ENCODE peak calls at places on chromosomes 11 and 22, in five cellular contexts. Y is heart left ventricle, F is ovary, U is esophagus muscularis mucosa, O is Peyer's patch. M is an unnamed sample. For H3K4me1 and H3K27me3, the result is how much of the 10 kb centered on the place peaks cover.

GRCh38 chr11:91792779-91793262 is 431.8 kb upstream of the FAT3 start:
- DNase-seq in U (no peak), F (no peak), Y (no peak), O (no peak), M (no peak)

GRCh38 chr22:44505796-44506354 is 7.8 kb upstream of the RTL6 start:
- DNase-seq in U (peak), O (no peak), F (no peak), Y (no peak), M (no peak)

GRCh38 chr11:86784247-86784681 is 16.1 kb upstream of the PRSS23 start:
- DNase-seq in Y (no peak), F (no peak), O (no peak), U (no peak), M (no peak)

GRCh38 chr11:86274999-86275398 is 27.0 kb upstream of the HIKESHI start:
- DNase-seq in U (no peak), Y (no peak), F (no peak), O (no peak), M (no peak)

GRCh38 chr11:61571337-61571736 is 9.5 kb downstream of the SYT7 start:
- DNase-seq in U (no peak), O (no peak), F (no peak), Y (no peak), M (no peak)

GRCh38 chr11:14413307-14414072 is 54.5 kb upstream of the RRAS2 start:
- DNase-seq in Y (peak), F (peak), O (no peak), U (no peak), M (no peak)

GRCh38 chr22:35631597-35631996 is 14.5 kb upstream of the MB start:
- DNase-seq in O (peak), Y (no peak), F (peak), U (no peak), M (no peak)

GRCh38 chr11:111967651-111968050 is 30.5 kb downstream of the DIXDC1 start:
- DNase-seq in O (no peak), F (no peak), Y (peak), U (no peak), M (no peak)

GRCh38 chr11:65362320-65362931 is 7.9 kb downstream of the TIGD3 start:
- DNase-seq in Y (no peak), F (no peak), O (peak), U (no peak), M (no peak)

GRCh38 chr22:21621891-21622623 is 7.8 kb downstream of the YDJC start:
- DNase-seq in F (no peak), Y (peak), O (no peak), U (no peak), M (peak)

GRCh38 chr22:44380716-44381500 is 68.2 kb upstream of the SHISAL1 start:
- DNase-seq in F (no peak), Y (no peak), U (no peak), O (no peak), M (no peak)

GRCh38 chr11:128341280-128341679 is 246.1 kb downstream of the ETS1 start:
- DNase-seq in O (peak), U (no peak), F (no peak), Y (no peak), M (no peak)

GRCh38 chr22:32050678-32051515 is 7.8 kb downstream of the SLC5A1 start:
- DNase-seq in O (no peak), U (no peak), Y (no peak), F (no peak), M (no peak)

GRCh38 chr22:46117206-46118199 is 32.8 kb upstream of the PPARA start:
- DNase-seq in O (no peak), U (no peak), F (peak), Y (no peak), M (no peak)

GRCh38 chr22:24554316-24555159 is at the start of gene GUCD1:
- DNase-seq in O (peak), U (no peak), Y (peak), F (no peak), M (no peak)

GRCh38 chr11:36345084-36345511 is 49.0 kb downstream of the PRR5L start:
- DNase-seq in U (peak), Y (no peak), F (no peak), O (no peak), M (no peak)

DNA sequence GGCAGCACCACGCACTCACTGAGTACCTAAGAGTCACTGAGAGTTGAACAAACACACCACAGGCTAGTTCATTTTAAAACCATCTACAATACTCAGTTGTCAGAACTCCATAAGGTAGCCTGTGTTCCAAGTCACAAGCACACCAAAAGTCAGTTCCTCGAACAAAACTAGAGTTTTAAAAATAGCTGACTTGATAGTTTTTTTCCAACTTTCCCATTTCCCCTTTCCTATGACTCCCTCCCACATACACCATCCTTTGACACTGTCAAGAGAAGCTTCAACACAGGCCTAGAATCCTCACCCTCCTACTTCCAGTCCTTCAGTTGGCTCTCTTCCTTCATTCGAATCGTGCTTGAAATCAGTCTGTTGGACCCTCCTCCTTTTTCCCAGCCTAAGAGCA is 105.7 kb upstream of the AKIP1 start:
- DNase-seq in U (no peak), Y (no peak), O (no peak), F (no peak), M (no peak)
- H3K4me1 ChIP-seq in U (half or more), Y (under half), O (under half), F (under half), M (under half)

DNA sequence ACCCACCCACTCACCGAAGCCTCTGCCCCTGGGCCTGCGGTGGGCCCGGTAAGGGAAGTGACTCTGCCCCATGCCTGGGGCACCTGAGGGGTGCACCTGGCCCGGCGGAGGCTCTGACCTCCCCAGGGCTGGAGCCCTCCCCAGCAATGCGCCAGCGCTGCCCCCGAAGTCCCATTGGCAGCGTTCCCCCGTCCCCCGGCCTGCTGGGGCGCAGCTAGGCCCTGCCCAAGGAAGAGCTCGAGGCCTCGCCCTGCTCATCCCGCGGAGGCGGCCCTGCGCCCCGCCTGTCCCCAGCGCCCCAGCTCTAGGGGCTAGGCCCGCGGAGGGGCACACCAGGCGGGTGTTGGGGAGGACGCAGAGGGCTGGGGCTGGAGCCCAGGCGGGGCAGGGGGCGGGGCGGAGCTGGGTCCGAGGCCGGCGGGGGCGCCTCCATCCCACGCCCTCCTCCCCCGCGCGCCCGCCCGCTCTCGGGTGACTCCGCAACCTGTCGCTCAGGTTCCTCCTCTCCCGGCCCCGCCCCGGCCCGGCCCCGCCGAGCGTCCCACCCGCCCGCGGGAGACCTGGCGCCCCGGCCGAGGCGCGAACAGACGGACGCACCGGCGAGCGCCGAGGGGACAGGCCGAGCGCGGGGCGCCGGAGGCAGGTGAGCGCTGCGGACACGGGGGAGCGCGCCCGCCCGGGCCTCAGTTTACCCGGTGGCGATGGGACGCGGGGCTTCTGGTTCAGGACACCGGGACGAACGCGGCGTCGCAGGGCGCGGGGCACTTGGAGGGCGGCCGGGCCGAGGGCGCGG is at the start of gene EPS8L2:
- DNase-seq in Y (no peak), F (peak), U (no peak), O (no peak), M (no peak)
- H3K27me3 ChIP-seq in Y (under half), F (under half), U (under half), O (under half), M (under half)

DNA sequence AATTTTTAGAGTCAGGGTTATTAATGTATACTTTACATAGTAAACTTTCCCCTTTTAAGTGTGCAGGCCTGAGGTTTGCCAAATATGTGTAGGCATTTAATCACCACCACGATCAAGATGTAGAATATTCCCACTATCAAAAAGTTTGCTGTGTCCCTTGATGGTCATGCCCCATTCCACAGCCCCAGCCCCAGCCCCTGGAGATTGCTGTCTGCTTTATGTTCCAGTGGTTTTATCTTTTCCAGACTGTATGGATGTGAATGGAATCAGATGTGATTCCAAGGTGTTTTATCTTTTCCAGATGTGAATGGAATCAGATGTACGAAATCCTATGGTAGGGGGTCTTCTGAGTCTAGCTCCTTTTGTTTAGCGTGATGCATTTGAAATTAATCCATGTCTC is 93.1 kb upstream of the B3GAT1 start:
- DNase-seq in Y (no peak), O (no peak), U (no peak), F (no peak), M (no peak)
- TF ChIP-seq POLR2A in Y (no peak), O (no peak), U (no peak), F (no peak), M (no peak)

DNA sequence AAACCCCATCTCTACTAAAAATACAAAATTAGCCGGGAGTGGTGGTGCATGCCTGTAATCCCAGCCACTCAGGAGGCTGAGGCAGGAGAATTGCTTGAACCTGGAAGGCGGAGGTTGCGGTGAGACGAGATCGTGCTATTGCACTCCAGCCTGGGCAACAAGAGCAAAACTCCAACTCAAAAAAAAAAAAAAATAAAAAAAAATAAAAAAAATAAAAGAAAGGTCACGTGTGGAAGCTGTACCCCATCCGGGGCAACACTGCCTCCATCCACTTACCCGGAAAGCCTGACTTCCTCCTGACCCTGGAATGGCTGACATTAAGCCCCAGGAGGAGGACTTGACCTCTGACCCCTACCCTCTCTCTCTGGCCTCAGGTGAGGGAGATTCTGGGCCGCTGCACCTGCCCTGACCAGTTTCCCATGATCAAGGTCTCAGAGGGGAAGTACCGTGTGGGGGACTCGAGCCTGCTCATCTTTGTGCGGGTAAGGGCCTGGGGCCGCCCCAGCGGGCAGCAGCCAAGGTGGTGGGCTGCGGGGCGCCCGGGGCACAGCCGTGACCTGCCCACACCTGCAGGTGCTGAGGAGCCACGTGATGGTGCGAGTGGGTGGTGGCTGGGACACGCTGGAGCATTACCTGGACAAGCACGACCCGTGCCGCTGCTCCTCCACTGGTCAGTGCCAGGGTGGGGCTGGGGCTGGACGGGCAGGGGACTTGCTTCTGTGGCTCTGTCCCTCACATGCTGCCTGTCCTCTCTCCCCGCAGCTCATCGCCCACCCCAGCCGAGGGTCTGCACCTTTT is 3.8 kb downstream of the GAS2L1 start:
- DNase-seq in F (no peak), U (no peak), O (no peak), Y (peak), M (no peak)
- H3K4me1 ChIP-seq in F (under half), U (half or more), O (under half), Y (under half), M (half or more)

DNA sequence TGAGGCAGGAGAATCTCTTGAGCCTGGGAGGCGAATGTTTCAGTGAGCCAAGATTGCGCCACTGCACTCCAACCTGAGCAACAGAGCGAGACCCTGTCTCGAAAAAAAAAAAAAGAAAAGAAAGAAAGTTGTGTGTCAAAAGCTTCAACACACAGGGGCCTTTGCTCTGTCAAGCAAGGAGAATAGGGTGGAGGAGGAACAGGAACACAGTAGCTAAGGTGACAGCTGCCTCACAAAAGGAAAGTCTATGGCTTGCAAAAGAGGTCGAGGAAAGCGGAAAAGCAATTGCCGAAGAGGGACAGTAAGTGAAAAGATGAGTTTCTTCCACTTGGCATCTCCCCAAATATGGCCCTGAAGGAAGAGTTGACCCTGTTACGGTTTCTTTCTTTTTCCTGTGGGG is 26.5 kb upstream of the TMA7B start:
- DNase-seq in U (no peak), O (peak), F (no peak), Y (no peak), M (no peak)
- H3K27me3 ChIP-seq in U (under half), O (under half), F (under half), Y (under half), M (under half)

DNA sequence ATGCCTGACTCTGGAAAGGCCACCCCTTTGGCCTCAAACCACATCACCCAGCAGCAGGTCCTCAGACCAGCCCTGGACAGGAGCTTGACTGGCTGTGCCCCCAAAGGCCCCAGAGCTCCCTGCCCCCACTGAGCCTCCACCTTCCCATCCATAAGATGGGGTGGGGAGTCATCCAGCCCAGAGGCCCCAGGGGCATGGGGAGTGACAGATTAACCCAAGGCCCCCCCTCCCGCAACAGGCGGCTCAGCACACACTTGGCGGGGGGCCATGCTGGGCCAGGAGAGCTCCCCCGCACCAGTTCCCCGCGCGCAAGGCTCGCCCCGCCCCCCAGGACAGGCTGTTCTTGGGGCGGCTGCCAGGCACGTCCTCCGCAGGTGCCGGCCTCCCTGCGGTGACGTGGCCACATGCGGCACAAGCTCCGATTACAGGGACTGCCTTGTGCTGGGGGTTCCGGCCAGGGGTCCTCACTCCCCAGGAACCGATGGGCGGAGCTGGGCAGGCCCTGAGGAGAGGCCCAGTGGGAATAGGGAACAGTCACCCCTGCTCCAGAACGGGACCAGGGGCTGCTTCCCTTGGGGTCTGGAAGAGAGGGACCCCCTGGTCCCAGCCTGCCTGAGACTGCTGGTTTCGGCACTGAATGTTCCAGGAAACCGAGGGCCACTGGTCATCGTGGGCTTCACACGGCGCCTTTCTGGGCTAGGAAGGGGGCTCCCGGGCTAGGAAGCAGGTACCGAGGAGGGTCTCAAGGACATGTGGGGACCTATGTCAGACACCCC is 5.1 kb upstream of the CDKN1C start:
- DNase-seq in Y (no peak), O (no peak), F (peak), U (no peak), M (peak)
- TF ChIP-seq POLR2A in Y (no peak), O (no peak), F (peak), U (no peak), M (no peak)

GRCh38 chr11:43687120-43687791 is 6.7 kb downstream of the HSD17B12 start:
- DNase-seq in F (no peak), Y (peak), O (no peak), U (no peak), M (no peak)

GRCh38 chr11:43681543-43681942 is 1.0 kb downstream of the HSD17B12 start:
- DNase-seq in Y (no peak), U (no peak), O (no peak), F (no peak), M (no peak)

GRCh38 chr11:43689167-43689566 is 8.6 kb downstream of the HSD17B12 start:
- DNase-seq in O (no peak), Y (no peak), F (no peak), U (no peak), M (no peak)

GRCh38 chr11:43685483-43685882 is 4.9 kb downstream of the HSD17B12 start:
- DNase-seq in F (no peak), Y (no peak), O (no peak), U (no peak), M (no peak)

DNA sequence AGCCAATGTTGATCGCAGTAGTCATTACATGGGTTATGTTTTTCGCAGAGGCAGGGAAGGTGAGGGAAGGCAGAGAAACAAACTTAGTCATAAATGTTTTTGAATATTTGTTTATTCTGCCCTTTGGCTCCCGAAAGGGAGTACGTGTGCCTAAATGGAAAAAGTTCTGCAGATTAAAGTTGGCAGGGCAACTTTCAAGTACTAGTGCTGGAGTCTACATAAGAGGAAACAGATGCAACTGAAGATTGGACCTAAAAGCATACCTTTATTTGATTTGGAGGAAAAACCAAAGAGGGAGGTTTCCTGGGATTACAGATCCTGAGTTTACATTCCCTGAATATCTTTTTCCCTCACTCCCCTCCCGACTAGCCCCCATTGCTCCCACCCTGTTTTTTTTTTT is 5.7 kb downstream of the HSD17B12 start:
- DNase-seq in U (no peak), Y (no peak), O (no peak), F (no peak), M (no peak)
- H3K4me1 ChIP-seq in U (under half), Y (under half), O (under half), F (under half), M (half or more)